ENCODE peak calls at places on chromosomes 4 and X, in nine cellular contexts. F, Y, Q, T, N, S, J, I and Z are unnamed samples.

GRCh38 chr4:74056114-74056857 is 17.8 kb upstream of the CXCL3 start:
- DNase-seq in F (peak), Y (peak), Q (no peak), T (no peak), N (no peak), S (no peak), J (no peak), I (peak), Z (peak)

GRCh38 chrX:102546818-102547493 is 30.4 kb upstream of the TMSB15A start:
- DNase-seq in F (no peak), Y (no peak), Q (no peak), T (no peak), N (no peak), S (no peak), J (no peak), I (no peak), Z (no peak)

GRCh38 chrX:46294234-46294633 is 251.0 kb downstream of the ZNF674 start:
- DNase-seq in F (peak), Y (no peak), Q (no peak), T (peak), N (no peak), S (no peak), J (no peak), I (no peak), Z (peak)

GRCh38 chrX:43166874-43167273 is 388.9 kb upstream of the PPP1R2C start:
- DNase-seq in F (no peak), Y (no peak), Q (no peak), T (no peak), N (no peak), S (no peak), J (no peak), I (peak), Z (no peak)

GRCh38 chr4:128379860-128380259 is 92.2 kb upstream of the PGRMC2 start:
- DNase-seq in F (peak), Y (peak), Q (peak), T (no peak), N (peak), S (no peak), J (no peak), I (no peak), Z (peak)

GRCh38 chrX:24396236-24396929 is 35.9 kb downstream of the SUPT20HL1 start:
- DNase-seq in F (peak), Y (peak), Q (no peak), T (no peak), N (no peak), S (no peak), J (no peak), I (no peak), Z (no peak)

GRCh38 chr4:94334962-94335361 is 7.7 kb downstream of the HPGDS start:
- DNase-seq in F (no peak), Y (no peak), Q (no peak), T (no peak), N (no peak), S (no peak), J (no peak), I (no peak), Z (no peak)

GRCh38 chr4:99677161-99677560 is 19.5 kb upstream of the C4orf54 start:
- DNase-seq in F (no peak), Y (no peak), Q (no peak), T (no peak), N (no peak), S (no peak), J (no peak), I (peak), Z (no peak)

GRCh38 chr4:152672403-152673092 is 7.2 kb downstream of the TMEM154 start:
- DNase-seq in F (no peak), Y (no peak), Q (no peak), T (no peak), N (no peak), S (no peak), J (no peak), I (no peak), Z (no peak)

GRCh38 chr4:124055896-124056295 is 656.6 kb downstream of the ANKRD50 start:
- DNase-seq in F (peak), Y (peak), Q (no peak), T (no peak), N (no peak), S (no peak), J (no peak), I (no peak), Z (no peak)

GRCh38 chr4:183554878-183555585 is 50.2 kb downstream of the ING2 start:
- DNase-seq in F (no peak), Y (no peak), Q (no peak), T (no peak), N (no peak), S (no peak), J (no peak), I (peak), Z (no peak)

GRCh38 chrX:937391-937790 is 275.1 kb downstream of the CRLF2 start:
- DNase-seq in F (no peak), Y (no peak), Q (no peak), T (no peak), N (no peak), S (no peak), J (no peak), I (no peak), Z (no peak)

GRCh38 chr4:68375667-68376559 is 26.0 kb upstream of the YTHDC1 start:
- DNase-seq in F (peak), Y (peak), Q (peak), T (peak), N (peak), S (no peak), J (no peak), I (peak), Z (peak)

GRCh38 chr4:182427530-182427929 is 184.3 kb downstream of the TENM3 start:
- DNase-seq in F (peak), Y (peak), Q (no peak), T (no peak), N (no peak), S (no peak), J (no peak), I (no peak), Z (no peak)

GRCh38 chr4:64584981-64585557 is 175.8 kb upstream of the TECRL start:
- DNase-seq in F (peak), Y (peak), Q (no peak), T (no peak), N (no peak), S (no peak), J (no peak), I (peak), Z (no peak)

GRCh38 chr4:77349796-77350195 is 192.8 kb downstream of the CCNG2 start:
- DNase-seq in F (peak), Y (no peak), Q (no peak), T (no peak), N (no peak), S (no peak), J (no peak), I (peak), Z (peak)

GRCh38 chr4:45741897-45742296 is 382.0 kb downstream of the GABRG1 start:
- DNase-seq in F (no peak), Y (peak), Q (no peak), T (no peak), N (no peak), S (no peak), J (no peak), I (no peak), Z (no peak)

GRCh38 chr4:54032558-54033135 is 31.8 kb downstream of the CHIC2 start:
- DNase-seq in F (no peak), Y (no peak), Q (no peak), T (no peak), N (no peak), S (no peak), J (no peak), I (no peak), Z (no peak)

GRCh38 chr4:86603486-86603885 is 9.4 kb downstream of the PTPN13 start:
- DNase-seq in F (no peak), Y (no peak), Q (no peak), T (no peak), N (no peak), S (no peak), J (no peak), I (no peak), Z (no peak)

GRCh38 chr4:76457885-76458284 is 22.9 kb downstream of the SHROOM3 start:
- DNase-seq in F (no peak), Y (peak), Q (no peak), T (no peak), N (no peak), S (no peak), J (no peak), I (peak), Z (no peak)

GRCh38 chrX:45172890-45173289 is 27.8 kb downstream of the DIPK2B start:
- DNase-seq in F (peak), Y (peak), Q (no peak), T (no peak), N (no peak), S (no peak), J (no peak), I (peak), Z (peak)

GRCh38 chr4:151313306-151314028 is 11.9 kb downstream of the SH3D19 start:
- DNase-seq in F (no peak), Y (no peak), Q (no peak), T (no peak), N (no peak), S (no peak), J (no peak), I (peak), Z (no peak)

GRCh38 chr4:2062808-2063524 is 3.8 kb downstream of the NAT8L start:
- DNase-seq in F (no peak), Y (no peak), Q (peak), T (no peak), N (no peak), S (no peak), J (no peak), I (no peak), Z (no peak)

GRCh38 chr4:76896731-76897521 is 1.0 kb downstream of the SOWAHB start:
- DNase-seq in F (no peak), Y (peak), Q (peak), T (no peak), N (no peak), S (no peak), J (no peak), I (no peak), Z (no peak)

GRCh38 chrX:86322913-86323312 is 174.7 kb downstream of the DACH2 start:
- DNase-seq in F (no peak), Y (no peak), Q (no peak), T (no peak), N (no peak), S (no peak), J (no peak), I (no peak), Z (no peak)

GRCh38 chr4:70577220-70577927 is 14.7 kb upstream of the AMBN start:
- DNase-seq in F (no peak), Y (no peak), Q (no peak), T (no peak), N (no peak), S (no peak), J (no peak), I (peak), Z (no peak)

GRCh38 chr4:2574863-2575262 is 38.4 kb downstream of the FAM193A start:
- DNase-seq in F (no peak), Y (no peak), Q (no peak), T (no peak), N (no peak), S (no peak), J (no peak), I (no peak), Z (no peak)

GRCh38 chr4:81652069-81652478 is 180.4 kb upstream of the RASGEF1B start:
- DNase-seq in F (no peak), Y (peak), Q (no peak), T (no peak), N (no peak), S (no peak), J (no peak), I (no peak), Z (no peak)

GRCh38 chr4:39029752-39030694 is 2.2 kb downstream of the TMEM156 start:
- DNase-seq in F (no peak), Y (no peak), Q (no peak), T (no peak), N (no peak), S (no peak), J (no peak), I (no peak), Z (no peak)

GRCh38 chr4:97110506-97110905 is 1032.8 kb downstream of the STPG2 start:
- DNase-seq in F (no peak), Y (no peak), Q (no peak), T (no peak), N (no peak), S (no peak), J (no peak), I (no peak), Z (no peak)

GRCh38 chr4:19774690-19775256 is 476.9 kb upstream of the SLIT2 start:
- DNase-seq in F (peak), Y (no peak), Q (no peak), T (no peak), N (no peak), S (no peak), J (no peak), I (no peak), Z (no peak)

GRCh38 chr4:143374771-143375170 is 38.1 kb downstream of the GAB1 start:
- DNase-seq in F (no peak), Y (no peak), Q (no peak), T (no peak), N (no peak), S (no peak), J (no peak), I (no peak), Z (no peak)

GRCh38 chr4:136863756-136864155 is 668.5 kb downstream of the PCDH18 start:
- DNase-seq in F (peak), Y (peak), Q (no peak), T (no peak), N (no peak), S (no peak), J (no peak), I (no peak), Z (no peak)

GRCh38 chr4:173346074-173346473 is 11.9 kb upstream of the HMGB2 start:
- DNase-seq in F (peak), Y (peak), Q (no peak), T (peak), N (no peak), S (no peak), J (no peak), I (no peak), Z (peak)

GRCh38 chrX:106707771-106708454 is 18.6 kb upstream of the RNF128 start:
- DNase-seq in F (peak), Y (peak), Q (no peak), T (peak), N (no peak), S (no peak), J (no peak), I (peak), Z (peak)

GRCh38 chr4:139281212-139281611 is 1.2 kb upstream of the MGARP start:
- DNase-seq in F (peak), Y (no peak), Q (no peak), T (no peak), N (no peak), S (no peak), J (no peak), I (no peak), Z (no peak)
- TF ChIP-seq CTCF in F (peak), Y (no peak), Q (no peak), T (no peak), N (no peak), S (peak), J (no peak), I (no peak), Z (peak)

GRCh38 chr4:17315459-17315858 is 196.4 kb downstream of the QDPR start:
- DNase-seq in F (no peak), Y (no peak), Q (no peak), T (no peak), N (no peak), S (no peak), J (no peak), I (no peak), Z (no peak)
- TF ChIP-seq CTCF in F (no peak), Y (no peak), Q (no peak), T (no peak), N (no peak), S (no peak), J (no peak), I (no peak), Z (no peak)

GRCh38 chr4:33272722-33273121 is 2552.6 kb downstream of the PCDH7 start:
- DNase-seq in F (no peak), Y (no peak), Q (no peak), T (no peak), N (no peak), S (no peak), J (no peak), I (no peak), Z (no peak)
- TF ChIP-seq CTCF in F (no peak), Y (no peak), Q (no peak), T (no peak), N (no peak), S (no peak), J (no peak), I (no peak), Z (no peak)

DNA sequence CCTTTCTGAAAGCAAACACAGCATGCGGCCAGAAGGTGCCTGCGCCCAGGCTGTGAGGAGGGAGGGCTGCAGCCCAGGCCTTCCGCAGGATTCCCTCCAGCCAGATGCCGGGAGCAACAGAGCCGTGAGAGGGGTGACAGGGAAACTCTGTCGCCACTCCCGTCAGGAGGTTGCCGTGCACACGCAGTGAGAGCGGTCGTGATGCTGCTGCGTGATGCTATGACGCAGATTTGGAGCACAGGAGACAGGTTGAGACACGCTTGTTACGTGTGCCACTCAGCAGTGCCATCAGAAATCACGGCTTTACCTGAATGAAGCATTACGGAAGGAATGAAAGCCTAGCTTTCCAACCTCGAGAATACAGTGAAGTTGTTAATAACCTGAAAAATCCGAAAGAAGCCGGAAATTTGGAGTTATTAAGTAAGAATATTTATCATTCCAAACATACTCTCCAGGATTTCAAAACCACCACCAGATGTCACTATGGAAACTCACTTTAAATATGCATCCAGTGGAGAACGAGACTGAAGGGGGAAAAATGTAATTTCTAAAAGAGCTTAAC is 54.4 kb downstream of the FAT1 start:
- DNase-seq in F (peak), Y (peak), Q (no peak), T (peak), N (no peak), S (no peak), J (peak), I (peak), Z (peak)
- TF ChIP-seq CTCF in F (peak), Y (peak), Q (peak), T (peak), N (peak), S (peak), J (peak), I (peak), Z (peak)

GRCh38 chr4:95546866-95547707 is 1.7 kb downstream of the UNC5C start:
- DNase-seq in F (no peak), Y (no peak), Q (no peak), T (no peak), N (no peak), S (no peak), J (no peak), I (no peak), Z (no peak)

GRCh38 chr4:95546236-95546635 is 2.5 kb downstream of the UNC5C start:
- DNase-seq in F (no peak), Y (no peak), Q (no peak), T (no peak), N (no peak), S (no peak), J (no peak), I (no peak), Z (no peak)

GRCh38 chr4:95541889-95542607 is 6.7 kb downstream of the UNC5C start:
- DNase-seq in F (no peak), Y (no peak), Q (no peak), T (no peak), N (no peak), S (no peak), J (no peak), I (no peak), Z (no peak)

GRCh38 chr4:95545526-95545925 is 3.2 kb downstream of the UNC5C start:
- DNase-seq in F (no peak), Y (no peak), Q (no peak), T (no peak), N (no peak), S (no peak), J (no peak), I (no peak), Z (no peak)

DNA sequence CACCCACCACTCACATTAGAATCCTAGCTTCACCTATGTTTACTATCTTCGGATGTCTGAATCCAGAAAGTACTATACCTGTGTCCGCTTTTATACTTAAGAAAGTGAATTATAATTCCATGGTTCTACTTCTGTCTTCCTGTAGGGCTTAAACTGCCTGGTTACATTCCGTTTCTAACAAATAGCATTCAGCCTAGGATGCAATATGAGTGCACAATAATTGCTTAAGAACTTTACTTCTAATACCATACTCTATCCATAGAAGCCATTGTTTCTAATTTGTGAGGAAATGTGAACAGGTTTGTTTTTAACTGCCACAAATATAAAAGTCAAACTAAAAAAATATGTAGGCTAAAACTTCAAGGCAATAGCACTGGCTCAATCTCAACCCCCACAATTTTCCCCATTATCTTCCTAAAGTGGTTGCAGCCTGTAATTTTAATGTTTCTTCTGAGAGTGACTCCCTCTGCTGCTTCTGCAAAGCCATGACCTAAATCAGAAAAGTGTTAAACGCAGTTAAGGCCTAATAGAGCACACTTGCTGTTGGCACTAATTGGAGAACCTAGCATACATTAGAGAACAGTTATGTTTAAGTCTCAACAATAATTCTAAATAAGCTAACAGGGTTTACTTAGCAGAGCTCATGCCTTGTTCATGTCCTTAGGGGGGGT is 4.2 kb downstream of the UNC5C start:
- DNase-seq in F (no peak), Y (no peak), Q (no peak), T (no peak), N (no peak), S (no peak), J (no peak), I (no peak), Z (no peak)
- TF ChIP-seq CTCF in F (no peak), Y (peak), Q (no peak), T (no peak), N (no peak), S (peak), J (no peak), I (no peak), Z (no peak)

GRCh38 chrX:8724176-8724757 is 7.7 kb downstream of the ANOS1 start:
- DNase-seq in F (no peak), Y (no peak), Q (no peak), T (no peak), N (no peak), S (no peak), J (no peak), I (no peak), Z (no peak)
- TF ChIP-seq CTCF in F (no peak), Y (no peak), Q (no peak), T (no peak), N (no peak), S (no peak), J (no peak), I (peak), Z (no peak)

DNA sequence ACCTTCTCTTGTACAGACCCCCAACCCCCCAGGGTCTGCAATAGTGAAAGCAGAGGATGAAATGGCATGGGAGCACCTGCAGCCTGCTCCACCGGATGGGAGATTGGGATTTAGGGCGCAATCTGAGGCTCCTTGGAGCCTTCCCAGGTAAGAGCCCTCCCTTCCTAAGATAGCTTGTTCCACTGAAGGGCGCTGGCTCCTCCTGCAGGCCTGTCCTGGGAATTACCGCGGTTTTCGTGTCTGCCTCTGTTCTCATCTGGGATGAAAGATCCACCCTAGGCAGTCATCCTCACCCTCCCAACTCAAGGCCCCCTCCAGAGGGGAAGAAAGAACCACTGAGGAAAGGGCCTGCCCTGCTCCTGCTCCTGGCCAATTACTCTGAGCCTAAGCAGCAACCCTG is 547.6 kb downstream of the SMARCA1 start:
- DNase-seq in F (peak), Y (peak), Q (peak), T (no peak), N (no peak), S (no peak), J (no peak), I (peak), Z (no peak)
- TF ChIP-seq CTCF in F (peak), Y (peak), Q (peak), T (no peak), N (no peak), S (no peak), J (peak), I (peak), Z (no peak)